ENCODE peak calls at places on chromosomes 2 and 18, in nine cellular contexts. V, G, Q, H, O, J, I, Y and W are unnamed samples.

GRCh38 chr18:57965246-57965645 is 78.8 kb upstream of the NEDD4L start:
- DNase-seq in V (no peak), G (no peak), Q (no peak), H (no peak), O (no peak), J (no peak), I (no peak), Y (no peak), W (no peak)

GRCh38 chr2:4653989-4654388 is 950.6 kb downstream of the DCDC2C start:
- DNase-seq in V (no peak), G (peak), Q (no peak), H (no peak), O (no peak), J (no peak), I (no peak), Y (no peak), W (no peak)

GRCh38 chr2:239365071-239365781 is 35.6 kb downstream of the HDAC4 start:
- DNase-seq in V (no peak), G (no peak), Q (no peak), H (no peak), O (no peak), J (no peak), I (no peak), Y (no peak), W (no peak)

GRCh38 chr2:239227661-239228371 is 173.0 kb downstream of the HDAC4 start:
- DNase-seq in V (peak), G (no peak), Q (no peak), H (no peak), O (peak), J (peak), I (peak), Y (no peak), W (no peak)

GRCh38 chr2:168751104-168751768 is 51.2 kb upstream of the NOSTRIN start:
- DNase-seq in V (no peak), G (no peak), Q (no peak), H (no peak), O (no peak), J (no peak), I (no peak), Y (no peak), W (no peak)

GRCh38 chr2:109365131-109365530 is 236.1 kb downstream of the SH3RF3 start:
- DNase-seq in V (no peak), G (no peak), Q (no peak), H (no peak), O (no peak), J (no peak), I (no peak), Y (no peak), W (no peak)

GRCh38 chr2:74301262-74301661 is 42.0 kb downstream of the SLC4A5 start:
- DNase-seq in V (no peak), G (no peak), Q (no peak), H (no peak), O (no peak), J (no peak), I (no peak), Y (no peak), W (no peak)

GRCh38 chr2:33370886-33371285 is 105.6 kb upstream of the RASGRP3 start:
- DNase-seq in V (no peak), G (peak), Q (no peak), H (no peak), O (no peak), J (no peak), I (no peak), Y (no peak), W (no peak)

GRCh38 chr2:68225119-68225632 is 27.2 kb downstream of the PPP3R1 start:
- DNase-seq in V (peak), G (peak), Q (no peak), H (peak), O (no peak), J (peak), I (peak), Y (no peak), W (no peak)

GRCh38 chr18:63051928-63052327 is 267.6 kb downstream of the BCL2 start:
- DNase-seq in V (no peak), G (no peak), Q (no peak), H (no peak), O (no peak), J (no peak), I (no peak), Y (no peak), W (no peak)

GRCh38 chr2:48508461-48509124 is 21.4 kb upstream of the STON1 start:
- DNase-seq in V (peak), G (peak), Q (no peak), H (peak), O (no peak), J (no peak), I (peak), Y (no peak), W (peak)

GRCh38 chr2:48175254-48175653 is 269.0 kb upstream of the FBXO11 start:
- DNase-seq in V (peak), G (no peak), Q (no peak), H (no peak), O (no peak), J (no peak), I (peak), Y (no peak), W (peak)

GRCh38 chr2:126790987-126791780 is 107.5 kb upstream of the TEX51 start:
- DNase-seq in V (no peak), G (no peak), Q (no peak), H (no peak), O (peak), J (no peak), I (no peak), Y (no peak), W (no peak)

GRCh38 chr2:212686285-212686895 is 147.8 kb upstream of the ERBB4 start:
- DNase-seq in V (peak), G (peak), Q (no peak), H (peak), O (no peak), J (peak), I (peak), Y (peak), W (peak)

GRCh38 chr2:128384956-128385355 is 66.3 kb upstream of the HS6ST1 start:
- DNase-seq in V (no peak), G (no peak), Q (no peak), H (no peak), O (peak), J (no peak), I (no peak), Y (no peak), W (no peak)

GRCh38 chr18:46547520-46547919 is 109.5 kb downstream of the LOXHD1 start:
- DNase-seq in V (no peak), G (no peak), Q (no peak), H (no peak), O (no peak), J (no peak), I (peak), Y (no peak), W (no peak)

GRCh38 chr2:32680937-32681336 is 53.1 kb downstream of the TTC27 start:
- DNase-seq in V (peak), G (no peak), Q (no peak), H (no peak), O (no peak), J (no peak), I (peak), Y (no peak), W (peak)

GRCh38 chr2:85278361-85278760 is 49.4 kb downstream of the TGOLN2 start:
- DNase-seq in V (peak), G (no peak), Q (no peak), H (no peak), O (no peak), J (no peak), I (peak), Y (no peak), W (peak)

GRCh38 chr2:102041351-102041750 is 49.6 kb downstream of the IL1R2 start:
- DNase-seq in V (peak), G (peak), Q (no peak), H (peak), O (no peak), J (no peak), I (peak), Y (peak), W (no peak)

GRCh38 chr2:201887851-201888451 is 81.6 kb downstream of the CDK15 start:
- DNase-seq in V (no peak), G (no peak), Q (no peak), H (no peak), O (no peak), J (no peak), I (no peak), Y (no peak), W (no peak)

GRCh38 chr18:36724591-36725001 is 104.2 kb downstream of the TPGS2 start:
- DNase-seq in V (no peak), G (no peak), Q (no peak), H (peak), O (no peak), J (no peak), I (peak), Y (no peak), W (peak)

GRCh38 chr2:176388886-176389285 is 119.6 kb downstream of the MTX2 start:
- DNase-seq in V (no peak), G (no peak), Q (no peak), H (no peak), O (no peak), J (no peak), I (no peak), Y (no peak), W (peak)

GRCh38 chr2:218320704-218321336 is 28.5 kb upstream of the TMBIM1 start:
- DNase-seq in V (no peak), G (peak), Q (no peak), H (no peak), O (no peak), J (no peak), I (no peak), Y (no peak), W (no peak)

GRCh38 chr18:48786621-48787522 is 163.9 kb downstream of the SMAD7 start:
- DNase-seq in V (no peak), G (no peak), Q (no peak), H (no peak), O (peak), J (no peak), I (no peak), Y (no peak), W (no peak)

GRCh38 chr2:12493031-12493513 is 223.7 kb upstream of the TRIB2 start:
- DNase-seq in V (peak), G (peak), Q (no peak), H (peak), O (no peak), J (peak), I (peak), Y (no peak), W (peak)

GRCh38 chr2:191713837-191714236 is 35.9 kb downstream of the NABP1 start:
- DNase-seq in V (no peak), G (peak), Q (no peak), H (no peak), O (no peak), J (peak), I (no peak), Y (no peak), W (no peak)

GRCh38 chr2:226159875-226160479 is 639.6 kb downstream of the IRS1 start:
- DNase-seq in V (no peak), G (no peak), Q (no peak), H (no peak), O (no peak), J (no peak), I (peak), Y (no peak), W (no peak)
- H3K4me3 ChIP-seq in V (no peak), G (no peak), Q (no peak), H (no peak), O (no peak), J (no peak), I (no peak), Y (no peak), W (no peak)

GRCh38 chr2:5982217-5982910 is 290.2 kb downstream of the SOX11 start:
- DNase-seq in V (no peak), G (no peak), Q (no peak), H (no peak), O (no peak), J (no peak), I (no peak), Y (no peak), W (no peak)

GRCh38 chr2:5980351-5981054 is 288.3 kb downstream of the SOX11 start:
- DNase-seq in V (no peak), G (no peak), Q (no peak), H (no peak), O (no peak), J (no peak), I (no peak), Y (no peak), W (no peak)

GRCh38 chr2:5978352-5978751 is 286.2 kb downstream of the SOX11 start:
- DNase-seq in V (no peak), G (no peak), Q (no peak), H (no peak), O (no peak), J (no peak), I (no peak), Y (no peak), W (no peak)

GRCh38 chr2:5982911-5983310 is 290.7 kb downstream of the SOX11 start:
- DNase-seq in V (no peak), G (no peak), Q (no peak), H (no peak), O (no peak), J (no peak), I (no peak), Y (no peak), W (no peak)

GRCh38 chr2:5981241-5982055 is 289.3 kb downstream of the SOX11 start:
- DNase-seq in V (no peak), G (no peak), Q (no peak), H (no peak), O (no peak), J (peak), I (no peak), Y (no peak), W (peak)
- TF ChIP-seq CTCF in V (no peak), G (no peak), Q (no peak), H (no peak), O (no peak), J (peak), I (no peak), Y (no peak), W (peak)

GRCh38 chr2:88865801-88866353 is 174.4 kb downstream of the RPIA start:
- DNase-seq in V (no peak), G (no peak), Q (no peak), H (no peak), O (no peak), J (no peak), I (peak), Y (no peak), W (no peak)
- H3K4me3 ChIP-seq in V (no peak), G (no peak), Q (no peak), H (no peak), O (peak), J (no peak), I (no peak), Y (no peak), W (no peak)

GRCh38 chr18:79797518-79798345 is at the start of gene KCNG2:
- DNase-seq in V (peak), G (peak), Q (no peak), H (no peak), O (peak), J (peak), I (peak), Y (no peak), W (no peak)
- TF ChIP-seq CTCF in V (no peak), G (peak), Q (no peak), H (no peak), O (no peak), J (no peak), I (peak), Y (no peak), W (peak)

DNA sequence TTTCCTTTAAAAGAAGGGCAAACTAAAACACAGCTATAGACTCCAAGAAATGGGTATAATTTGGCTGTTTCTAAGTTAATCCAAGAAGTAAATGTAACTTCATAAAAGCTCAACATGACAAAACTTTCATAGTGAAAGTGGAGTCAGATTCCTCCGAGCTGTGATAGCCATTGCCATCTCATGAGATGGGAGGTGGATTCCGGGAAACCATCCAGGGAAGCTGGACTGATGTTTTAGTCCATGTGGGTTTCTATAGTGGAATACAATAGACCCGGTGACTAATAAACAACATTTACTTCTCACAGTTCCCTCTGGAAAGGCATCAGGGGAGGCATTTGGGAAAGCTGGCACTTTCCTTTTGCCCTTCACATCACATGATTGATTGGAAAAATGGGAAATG is 10.0 kb upstream of the LAPTM4A start:
- DNase-seq in V (peak), G (no peak), Q (no peak), H (no peak), O (no peak), J (no peak), I (peak), Y (no peak), W (peak)
- H3K4me3 ChIP-seq in V (no peak), G (no peak), Q (no peak), H (no peak), O (no peak), J (no peak), I (no peak), Y (no peak), W (no peak)

DNA sequence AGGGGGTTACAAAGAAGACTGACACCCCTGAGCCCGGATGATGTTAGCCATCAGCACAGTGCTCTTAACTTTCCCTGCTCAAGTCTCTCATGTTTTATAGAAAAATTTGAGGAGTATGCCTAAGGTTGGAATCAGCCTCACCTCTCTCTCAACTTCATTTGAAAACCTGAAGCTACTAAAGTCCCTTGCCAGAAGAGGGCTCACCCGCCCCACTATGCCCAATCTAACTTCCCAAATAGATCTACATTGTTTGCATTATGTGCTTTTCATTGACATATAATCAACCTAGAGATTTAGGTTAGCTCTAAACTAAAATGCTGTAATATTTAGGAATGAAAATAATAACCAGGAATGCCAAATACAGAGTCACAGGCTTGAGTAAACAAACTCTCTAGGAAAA is 305.4 kb downstream of the NCKAP5 start:
- DNase-seq in V (peak), G (no peak), Q (no peak), H (no peak), O (no peak), J (no peak), I (no peak), Y (no peak), W (peak)
- TF ChIP-seq CTCF in V (peak), G (no peak), Q (no peak), H (no peak), O (no peak), J (peak), I (no peak), Y (no peak), W (peak)

DNA sequence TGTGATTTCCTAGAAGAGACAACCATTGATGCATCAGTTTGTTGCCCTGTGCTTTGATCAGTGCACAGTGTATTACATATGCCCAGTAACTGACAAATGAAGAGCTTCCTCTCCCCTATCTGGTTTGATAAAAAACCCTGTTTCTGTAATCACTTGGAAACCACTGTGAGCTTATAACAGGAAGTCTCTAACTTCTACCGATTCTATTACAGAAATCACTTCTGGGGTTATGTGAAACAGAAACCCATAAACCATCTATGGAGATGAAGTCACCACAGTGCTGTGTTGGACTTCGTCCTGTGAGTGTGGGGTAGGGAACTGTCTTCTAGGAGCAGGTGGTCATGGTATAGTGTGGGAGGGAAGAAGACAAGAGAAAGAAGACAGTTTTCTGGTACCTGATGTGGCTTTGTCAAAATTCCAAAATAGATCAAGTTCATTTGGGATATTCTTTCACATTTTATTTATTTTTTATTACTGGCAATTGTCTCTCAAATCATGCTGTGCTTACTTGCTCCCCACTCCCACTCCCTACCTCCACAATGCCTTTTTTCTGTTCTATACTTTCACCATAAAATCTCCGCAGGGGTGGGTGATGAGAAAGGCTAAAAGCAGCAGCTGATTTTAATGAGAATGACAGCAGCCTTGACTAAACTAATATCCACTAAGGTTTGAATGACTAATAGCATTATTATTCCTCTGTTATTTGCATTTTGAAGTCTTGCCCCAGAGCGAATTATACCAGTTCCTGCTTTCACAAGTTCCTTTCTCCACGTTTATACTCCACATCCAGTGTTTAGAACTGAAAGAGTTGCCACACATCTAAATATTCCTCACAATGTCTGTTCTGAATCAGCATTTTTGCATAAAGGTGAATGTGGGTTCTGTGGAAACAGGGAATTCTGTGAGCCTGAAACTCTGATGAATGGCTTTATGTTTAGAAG is 41.7 kb upstream of the RND3 start:
- DNase-seq in V (peak), G (no peak), Q (no peak), H (no peak), O (no peak), J (no peak), I (peak), Y (no peak), W (peak)
- H3K4me3 ChIP-seq in V (no peak), G (no peak), Q (no peak), H (no peak), O (no peak), J (no peak), I (no peak), Y (no peak), W (no peak)

DNA sequence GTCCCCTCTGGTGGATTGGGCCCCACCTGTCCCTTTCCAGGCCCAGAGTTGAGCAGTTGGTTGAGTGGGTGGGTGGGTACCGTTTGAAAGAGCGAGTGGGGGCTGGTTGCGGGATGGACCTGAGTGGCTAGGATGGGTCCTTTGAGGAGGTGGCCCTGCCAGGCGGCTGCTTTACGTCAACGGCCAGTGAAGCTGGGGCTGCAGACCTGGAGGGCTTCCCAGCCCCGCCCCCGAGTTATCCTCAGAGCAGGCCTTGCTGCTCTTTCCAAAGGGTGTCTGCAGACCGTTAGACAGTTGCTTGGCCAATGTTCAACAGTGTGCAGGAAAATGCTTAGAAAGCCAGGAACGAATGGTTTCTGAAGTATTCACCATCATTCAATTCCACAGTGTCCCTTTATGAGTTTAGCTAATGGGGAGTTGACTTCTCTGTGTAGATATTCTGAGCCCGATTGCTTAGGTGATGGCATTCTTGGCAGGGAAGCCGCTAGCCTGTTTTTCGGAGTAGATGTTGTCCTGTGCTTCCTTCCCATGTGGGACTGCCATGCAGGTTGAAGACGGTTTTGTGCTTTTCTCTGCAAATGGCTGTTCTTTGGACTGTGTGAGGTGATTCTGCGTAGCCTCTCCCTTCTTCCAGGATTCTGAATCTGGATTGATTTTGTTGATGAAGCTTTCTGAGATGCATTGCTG is 45.7 kb downstream of the LDLRAD4 start:
- DNase-seq in V (no peak), G (no peak), Q (no peak), H (peak), O (no peak), J (peak), I (peak), Y (no peak), W (no peak)
- TF ChIP-seq CTCF in V (no peak), G (no peak), Q (no peak), H (no peak), O (no peak), J (no peak), I (no peak), Y (no peak), W (no peak)

GRCh38 chr2:96687711-96688640 is 45.4 kb downstream of the FER1L5 start:
- DNase-seq in V (no peak), G (no peak), Q (no peak), H (no peak), O (no peak), J (no peak), I (no peak), Y (no peak), W (no peak)
- H3K4me3 ChIP-seq in V (no peak), G (no peak), Q (no peak), H (no peak), O (no peak), J (no peak), I (no peak), Y (no peak), W (no peak)